ENCODE peak calls at places on chromosomes 4 and X, in nine cellular contexts. E, G, Q, K, R, W, N, S and M are unnamed samples.

GRCh38 chrX:68693481-68694410 is 46.3 kb downstream of the STARD8 start:
- ATAC-seq in E (peak; percentile 93), G (peak; percentile 91), Q (peak; percentile 94), K (no peak), R (peak; percentile 87), W (no peak), N (peak; percentile 92), S (no peak), M (peak; percentile 65)

GRCh38 chrX:68997911-68998310 is 167.3 kb downstream of the PJA1 start:
- ATAC-seq in E (peak; percentile 78), G (peak; percentile 45), Q (peak; percentile 49), K (no peak), R (no peak), W (no peak), N (peak; percentile 54), S (no peak), M (no peak)

GRCh38 chrX:19697416-19697815 is 182.1 kb upstream of the MAP3K15 start:
- ATAC-seq in E (no peak), G (no peak), Q (no peak), K (peak; percentile 90), R (no peak), W (no peak), N (no peak), S (no peak), M (no peak)

GRCh38 chr4:85778809-85779124 is 303.8 kb downstream of the ARHGAP24 start:
- ATAC-seq in E (peak; percentile 63), G (no peak), Q (peak; percentile 64), K (no peak), R (no peak), W (no peak), N (no peak), S (no peak), M (no peak)

GRCh38 chr4:103429283-103429682 is 231.1 kb upstream of the CENPE start:
- ATAC-seq in E (no peak), G (no peak), Q (no peak), K (no peak), R (peak; percentile 97), W (no peak), N (no peak), S (no peak), M (no peak)

GRCh38 chrX:154761977-154762528 is 611 bp upstream of the DKC1 start:
- ATAC-seq in E (no peak), G (no peak), Q (no peak), K (no peak), R (no peak), W (peak; percentile 10), N (peak; percentile 6), S (no peak), M (no peak)

GRCh38 chr4:81550005-81550896 is 78.5 kb upstream of the RASGEF1B start:
- ATAC-seq in E (peak; percentile 85), G (peak; percentile 26), Q (peak; percentile 92), K (no peak), R (peak; percentile 81), W (no peak), N (no peak), S (no peak), M (peak; percentile 20)

GRCh38 chrX:37984880-37985279 is 21.5 kb upstream of the SYTL5 start:
- ATAC-seq in E (no peak), G (no peak), Q (no peak), K (no peak), R (no peak), W (no peak), N (no peak), S (no peak), M (no peak)

GRCh38 chrX:11337292-11338009 is 44.2 kb downstream of the AMELX start:
- ATAC-seq in E (no peak), G (no peak), Q (no peak), K (no peak), R (no peak), W (no peak), N (no peak), S (no peak), M (no peak)

GRCh38 chr4:7546809-7547367 is 112.2 kb upstream of the PSAPL1 start:
- ATAC-seq in E (no peak), G (no peak), Q (no peak), K (no peak), R (no peak), W (no peak), N (no peak), S (no peak), M (no peak)

GRCh38 chrX:131288188-131288587 is 918 bp downstream of the IGSF1 start:
- ATAC-seq in E (no peak), G (no peak), Q (no peak), K (no peak), R (peak; percentile 7), W (no peak), N (no peak), S (no peak), M (no peak)

GRCh38 chr4:156547439-156547838 is 424.2 kb downstream of the PDGFC start:
- ATAC-seq in E (no peak), G (no peak), Q (peak; percentile 81), K (no peak), R (no peak), W (no peak), N (no peak), S (no peak), M (peak; percentile 61)

GRCh38 chr4:156794863-156795262 is 176.7 kb downstream of the PDGFC start:
- ATAC-seq in E (peak; percentile 85), G (no peak), Q (no peak), K (no peak), R (no peak), W (no peak), N (peak; percentile 87), S (no peak), M (no peak)

GRCh38 chr4:87543835-87544461 is 14.8 kb upstream of the SPARCL1 start:
- ATAC-seq in E (peak; percentile 54), G (peak; percentile 65), Q (peak; percentile 63), K (peak; percentile 92), R (peak; percentile 98), W (no peak), N (no peak), S (no peak), M (peak; percentile 66)

GRCh38 chr4:14871676-14872430 is 130.4 kb upstream of the CPEB2 start:
- ATAC-seq in E (peak; percentile 55), G (peak; percentile 80), Q (peak; percentile 40), K (no peak), R (peak; percentile 92), W (no peak), N (no peak), S (no peak), M (peak; percentile 60)

GRCh38 chr4:675036-675804 is 878 bp downstream of the MYL5 start:
- ATAC-seq in E (peak; percentile 15), G (peak; percentile 6), Q (peak; percentile 12), K (peak; percentile 20), R (peak; percentile 6), W (no peak), N (peak; percentile 20), S (no peak), M (peak; percentile 1)

GRCh38 chr4:108433832-108434231 is 186.5 kb upstream of the RPL34 start:
- ATAC-seq in E (no peak), G (peak; percentile 24), Q (no peak), K (no peak), R (no peak), W (peak; percentile 81), N (no peak), S (peak; percentile 84), M (peak; percentile 67)

GRCh38 chr4:48746608-48747374 is 33.3 kb downstream of the FRYL start:
- ATAC-seq in E (no peak), G (no peak), Q (no peak), K (no peak), R (no peak), W (peak; percentile 91), N (no peak), S (peak; percentile 41), M (no peak)

GRCh38 chrX:33183366-33183765 is 28.0 kb downstream of the DMD start:
- ATAC-seq in E (peak; percentile 93), G (peak; percentile 57), Q (no peak), K (no peak), R (no peak), W (no peak), N (peak; percentile 87), S (no peak), M (no peak)

GRCh38 chr4:171186700-171187099 is 626.5 kb upstream of the GALNTL6 start:
- ATAC-seq in E (no peak), G (no peak), Q (no peak), K (no peak), R (peak; percentile 42), W (no peak), N (no peak), S (no peak), M (no peak)

GRCh38 chr4:123816462-123816861 is 419.9 kb downstream of the SPRY1 start:
- ATAC-seq in E (no peak), G (no peak), Q (peak; percentile 22), K (no peak), R (no peak), W (no peak), N (peak; percentile 48), S (no peak), M (peak; percentile 33)

GRCh38 chr4:19187709-19188108 is 1064.0 kb upstream of the SLIT2 start:
- ATAC-seq in E (no peak), G (no peak), Q (no peak), K (no peak), R (no peak), W (no peak), N (no peak), S (no peak), M (no peak)